ENCODE peak calls at places on chromosomes 12 and 14, in four cellular contexts. D is colonic mucosa, Q is GM13977, J is AG08395. T is an unnamed sample.

GRCh38 chr12:126572170-126572569 is 1506.9 kb downstream of the AACS start:
- DNase-seq in J (no peak), D (no peak), Q (no peak), T (no peak)

GRCh38 chr14:28875937-28876910 is 109.6 kb downstream of the FOXG1 start:
- DNase-seq in J (no peak), Q (no peak), D (no peak), T (no peak)

GRCh38 chr12:100593490-100593889 is 20.0 kb downstream of the GAS2L3 start:
- DNase-seq in Q (no peak), J (peak), D (no peak), T (no peak)

GRCh38 chr12:118982308-118982707 is 967 bp downstream of the SRRM4 start:
- DNase-seq in J (no peak), Q (no peak), D (no peak), T (no peak)

GRCh38 chr12:14840616-14841015 is 2.7 kb downstream of the ART4 start:
- DNase-seq in J (no peak), D (no peak), Q (no peak), T (no peak)

GRCh38 chr14:22520786-22521185 is 68.2 kb downstream of the DAD1 start:
- DNase-seq in Q (no peak), J (no peak), D (no peak), T (no peak)

GRCh38 chr14:42140831-42141279 is 534.2 kb downstream of the LRFN5 start:
- DNase-seq in J (peak), D (no peak), Q (no peak), T (no peak)

GRCh38 chr12:124938066-124938465 is 23.6 kb upstream of the UBC start:
- DNase-seq in D (no peak), J (no peak), Q (no peak), T (no peak)

GRCh38 chr12:128745772-128746689 is 77.7 kb downstream of the SLC15A4 start:
- DNase-seq in J (no peak), D (no peak), Q (no peak), T (no peak)

GRCh38 chr14:53148612-53149202 is 4.4 kb downstream of the DDHD1 start:
- DNase-seq in D (no peak), Q (no peak), J (no peak), T (no peak)